ENCODE peak calls at places on chromosomes 5 and 9, in nine cellular contexts. A, Z, C, W, V, R, G, U and M are unnamed samples.

GRCh38 chr5:127564002-127564769 is 46.7 kb downstream of the PRRC1 start:
- DNase-seq in A (no peak), Z (peak), C (peak), W (peak), V (peak), R (peak), G (peak), U (peak), M (peak)

GRCh38 chr5:65825388-65826328 is 100.7 kb upstream of the ERBIN start:
- DNase-seq in A (no peak), Z (no peak), C (no peak), W (no peak), V (no peak), R (no peak), G (no peak), U (no peak), M (no peak)

GRCh38 chr5:98296426-98296825 is 477.0 kb upstream of the RGMB start:
- DNase-seq in A (no peak), Z (peak), C (no peak), W (peak), V (peak), R (peak), G (peak), U (no peak), M (no peak)

GRCh38 chr5:136192526-136193395 is at the start of gene SMIM32:
- DNase-seq in A (peak), Z (no peak), C (no peak), W (no peak), V (no peak), R (no peak), G (no peak), U (peak), M (no peak)

GRCh38 chr5:72523960-72524582 is 16.9 kb upstream of the ZNF366 start:
- DNase-seq in A (no peak), Z (peak), C (no peak), W (peak), V (peak), R (peak), G (peak), U (no peak), M (peak)

GRCh38 chr5:163880307-163880706 is 374.9 kb downstream of the MAT2B start:
- DNase-seq in A (no peak), Z (no peak), C (no peak), W (peak), V (peak), R (no peak), G (peak), U (no peak), M (no peak)

GRCh38 chr5:131536211-131536826 is 98.7 kb downstream of the RAPGEF6 start:
- DNase-seq in A (no peak), Z (no peak), C (no peak), W (no peak), V (peak), R (peak), G (peak), U (no peak), M (no peak)

GRCh38 chr5:154740483-154740882 is 14.7 kb upstream of the LARP1 start:
- DNase-seq in A (no peak), Z (peak), C (no peak), W (no peak), V (peak), R (no peak), G (peak), U (no peak), M (no peak)

GRCh38 chr5:77844408-77845272 is 68.5 kb upstream of the TBCA start:
- DNase-seq in A (no peak), Z (peak), C (no peak), W (no peak), V (no peak), R (no peak), G (peak), U (no peak), M (no peak)
- TF ChIP-seq CTCF in A (no peak), Z (peak), C (no peak), W (peak), V (no peak), R (peak), G (peak), U (no peak), M (no peak)

GRCh38 chr5:79612667-79613190 is 488 bp downstream of the TENT2 start:
- DNase-seq in A (no peak), Z (no peak), C (no peak), W (no peak), V (no peak), R (no peak), G (no peak), U (no peak), M (no peak)

GRCh38 chr5:79605560-79605959 is 6.7 kb upstream of the TENT2 start:
- DNase-seq in A (no peak), Z (no peak), C (no peak), W (no peak), V (no peak), R (no peak), G (no peak), U (no peak), M (no peak)

GRCh38 chr5:79613571-79613970 is 1.3 kb downstream of the TENT2 start:
- DNase-seq in A (no peak), Z (no peak), C (no peak), W (no peak), V (no peak), R (no peak), G (no peak), U (no peak), M (no peak)

DNA sequence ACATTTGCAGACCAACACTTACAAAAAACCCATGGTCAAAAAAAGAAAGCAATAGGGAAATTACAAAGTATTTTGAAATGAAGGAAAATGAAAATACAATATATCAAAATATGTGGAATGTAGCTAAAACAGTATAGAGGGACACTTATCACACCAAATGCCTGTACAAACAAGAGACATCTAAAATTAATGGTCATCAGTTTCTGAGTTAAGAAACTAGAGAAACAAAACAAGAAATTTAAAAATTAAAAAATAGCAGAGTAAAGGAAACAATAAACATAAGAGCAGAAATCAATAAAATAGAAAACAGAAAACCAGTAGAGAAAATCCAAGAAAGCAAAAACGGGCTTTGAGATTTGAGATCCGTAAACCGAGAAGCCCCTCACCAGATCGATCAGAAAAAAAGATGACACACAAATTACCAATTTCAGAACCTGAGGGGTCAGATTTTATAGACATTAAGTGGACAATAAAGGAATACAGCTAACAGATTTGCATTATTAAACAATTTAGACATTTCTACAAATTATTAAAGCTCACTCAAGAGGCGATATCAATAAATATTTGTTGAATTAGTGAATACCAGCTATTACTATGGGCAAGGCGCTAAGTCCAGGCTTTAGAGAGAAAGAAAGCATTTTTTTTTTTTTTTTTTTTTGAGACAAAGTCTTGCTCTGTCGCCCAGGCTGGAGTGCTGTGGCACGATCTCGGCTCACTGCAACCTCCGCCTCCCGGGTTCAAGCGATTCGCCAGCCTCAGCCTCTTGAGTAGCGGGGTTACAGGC is 1.0 kb upstream of the TENT2 start:
- DNase-seq in A (no peak), Z (no peak), C (no peak), W (no peak), V (no peak), R (no peak), G (no peak), U (no peak), M (no peak)
- H3K4me3 ChIP-seq in A (peak), Z (peak), C (peak), W (peak), V (peak), R (peak), G (peak), U (no peak), M (peak)

GRCh38 chr9:38067611-38067891 is 1.5 kb downstream of the SHB start:
- DNase-seq in A (peak), Z (no peak), C (no peak), W (no peak), V (no peak), R (no peak), G (no peak), U (no peak), M (no peak)

GRCh38 chr9:38068616-38068865 is 486 bp downstream of the SHB start:
- DNase-seq in A (no peak), Z (no peak), C (no peak), W (no peak), V (peak), R (no peak), G (peak), U (no peak), M (no peak)

GRCh38 chr9:38066907-38067610 is 2.0 kb downstream of the SHB start:
- DNase-seq in A (peak), Z (no peak), C (no peak), W (no peak), V (no peak), R (no peak), G (peak), U (peak), M (no peak)

GRCh38 chr9:38067892-38068615 is 973 bp downstream of the SHB start:
- DNase-seq in A (peak), Z (no peak), C (no peak), W (no peak), V (no peak), R (no peak), G (no peak), U (no peak), M (no peak)

GRCh38 chr9:38068866-38069628 is at the start of gene SHB:
- DNase-seq in A (peak), Z (peak), C (peak), W (no peak), V (peak), R (peak), G (peak), U (peak), M (no peak)
- TF ChIP-seq CTCF in A (no peak), Z (no peak), C (peak), W (no peak), V (no peak), R (no peak), G (peak), U (no peak), M (no peak)

GRCh38 chr5:179268966-179269693 is 76.1 kb downstream of the ADAMTS2 start:
- DNase-seq in A (peak), Z (no peak), C (no peak), W (no peak), V (no peak), R (no peak), G (no peak), U (no peak), M (no peak)

GRCh38 chr5:179267071-179267670 is 78.1 kb downstream of the ADAMTS2 start:
- DNase-seq in A (peak), Z (no peak), C (no peak), W (no peak), V (no peak), R (no peak), G (no peak), U (no peak), M (no peak)

GRCh38 chr5:179268399-179268952 is 76.8 kb downstream of the ADAMTS2 start:
- DNase-seq in A (peak), Z (no peak), C (no peak), W (no peak), V (no peak), R (no peak), G (no peak), U (no peak), M (no peak)

GRCh38 chr5:179266291-179267070 is 78.8 kb downstream of the ADAMTS2 start:
- DNase-seq in A (peak), Z (no peak), C (no peak), W (no peak), V (no peak), R (no peak), G (no peak), U (no peak), M (no peak)

DNA sequence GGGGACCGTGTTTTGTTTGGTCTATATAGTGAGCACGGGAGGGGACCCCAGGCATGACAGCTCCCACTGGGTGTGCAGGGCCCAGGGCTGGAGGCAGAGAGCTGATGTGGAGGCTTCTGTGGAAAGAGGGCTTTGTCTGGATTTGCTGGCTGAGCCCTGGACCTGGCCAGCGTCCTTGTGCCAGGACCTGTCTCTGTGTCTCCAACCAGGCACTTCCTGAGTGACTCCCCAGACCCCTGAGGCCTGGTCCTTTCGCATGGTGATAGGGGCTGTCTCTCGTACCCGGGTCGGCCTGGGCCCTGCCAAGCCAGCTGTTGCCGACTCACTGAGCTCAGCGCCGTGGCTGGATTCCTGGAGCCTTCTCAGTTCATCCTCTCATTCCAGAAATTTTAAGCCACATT is 77.6 kb downstream of the ADAMTS2 start:
- DNase-seq in A (peak), Z (no peak), C (no peak), W (no peak), V (no peak), R (no peak), G (no peak), U (no peak), M (no peak)
- H3K4me3 ChIP-seq in A (no peak), Z (no peak), C (no peak), W (no peak), V (no peak), R (no peak), G (no peak), U (no peak), M (no peak)

DNA sequence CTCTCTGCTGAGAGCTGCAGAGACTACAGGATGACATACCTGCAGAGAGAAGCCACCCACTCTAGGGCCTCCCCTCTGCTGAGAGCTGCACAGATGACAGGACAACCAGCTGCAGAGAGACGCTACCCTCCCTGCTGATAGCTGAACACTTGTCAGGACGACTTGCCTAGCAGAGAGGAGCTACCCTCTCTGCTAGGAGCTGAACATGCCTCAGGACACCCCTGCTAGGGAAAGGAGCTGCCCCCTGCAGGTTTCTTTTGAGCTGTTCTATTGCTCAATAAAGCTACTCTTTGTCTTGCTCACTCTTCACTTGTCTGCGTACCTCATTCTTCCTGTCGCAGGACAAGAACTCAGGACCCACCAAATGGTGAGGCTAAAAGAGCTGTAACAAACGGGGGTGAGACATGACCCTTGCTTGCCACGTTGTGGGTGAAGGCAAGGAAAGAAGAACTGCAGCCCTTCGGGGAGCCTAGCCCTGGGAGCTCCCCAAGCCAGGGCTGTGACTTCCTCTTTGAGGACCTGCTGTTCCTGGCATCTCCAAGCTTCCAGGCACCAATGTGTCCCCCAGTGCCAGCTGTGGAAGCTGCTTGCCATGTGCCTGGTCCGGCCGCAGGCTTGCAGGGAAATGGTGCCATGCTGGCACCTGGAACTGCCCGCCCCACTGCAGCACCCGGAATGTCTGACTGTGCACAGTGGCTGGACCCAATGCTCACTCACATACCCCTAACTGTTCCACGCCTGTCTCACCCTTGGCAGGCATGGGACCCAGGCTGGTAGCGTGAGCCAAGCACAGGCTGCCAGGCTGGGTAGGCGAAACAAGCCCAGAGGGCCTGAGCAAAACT is 5.1 kb upstream of the TESK1 start:
- DNase-seq in A (no peak), Z (no peak), C (no peak), W (no peak), V (no peak), R (no peak), G (no peak), U (no peak), M (no peak)
- TF ChIP-seq CTCF in A (no peak), Z (no peak), C (no peak), W (peak), V (no peak), R (peak), G (peak), U (no peak), M (peak)

GRCh38 chr5:176658817-176659216 is 11.5 kb downstream of the TSPAN17 start:
- DNase-seq in A (peak), Z (no peak), C (no peak), W (peak), V (peak), R (peak), G (peak), U (no peak), M (no peak)
- H3K4me3 ChIP-seq in A (no peak), Z (no peak), C (no peak), W (no peak), V (no peak), R (no peak), G (peak), U (no peak), M (no peak)